ENCODE peak calls at places on chromosomes 7 and 10, in six cellular contexts. One of them, this sample, is unnamed. For H3K27me3 and H3K4me1, the result is how much of the 10 kb centered on the place peaks cover.

GRCh38 chr7:139490130-139490529 is 6.7 kb upstream of the KLRG2 start:
- DNase-seq in aorta: no peak
- DNase-seq in K562: no peak
- DNase-seq in mesendoderm: no peak
- DNase-seq in ovary: no peak
- DNase-seq in body of pancreas: peak
- DNase-seq in this sample: peak

GRCh38 chr10:46226900-46227558 is 59.8 kb upstream of the ANTXRL start:
- DNase-seq in K562: no peak
- DNase-seq in mesendoderm: no peak
- DNase-seq in ovary: no peak
- DNase-seq in body of pancreas: no peak
- DNase-seq in aorta: no peak
- DNase-seq in this sample: no peak

GRCh38 chr10:77267703-77268630 is 369.6 kb downstream of the KCNMA1 start:
- DNase-seq in ovary: no peak
- DNase-seq in aorta: no peak
- DNase-seq in mesendoderm: no peak
- DNase-seq in K562: no peak
- DNase-seq in body of pancreas: no peak
- DNase-seq in this sample: no peak

GRCh38 chr7:124697746-124698145 is 67.8 kb downstream of the GPR37 start:
- DNase-seq in body of pancreas: no peak
- DNase-seq in ovary: no peak
- DNase-seq in mesendoderm: no peak
- DNase-seq in K562: no peak
- DNase-seq in aorta: no peak
- DNase-seq in this sample: no peak

GRCh38 chr10:36880898-36881297 is 244.5 kb upstream of the ANKRD30A start:
- DNase-seq in K562: no peak
- DNase-seq in ovary: no peak
- DNase-seq in mesendoderm: peak
- DNase-seq in body of pancreas: no peak
- DNase-seq in aorta: no peak
- DNase-seq in this sample: peak

GRCh38 chr10:14665304-14665703 is 109.4 kb downstream of the FAM107B start:
- DNase-seq in K562: no peak
- DNase-seq in body of pancreas: peak
- DNase-seq in ovary: no peak
- DNase-seq in mesendoderm: no peak
- DNase-seq in aorta: no peak
- DNase-seq in this sample: no peak

GRCh38 chr10:125208854-125209545 is 48.6 kb upstream of the CTBP2 start:
- DNase-seq in K562: no peak
- DNase-seq in mesendoderm: no peak
- DNase-seq in body of pancreas: no peak
- DNase-seq in aorta: no peak
- DNase-seq in ovary: no peak
- DNase-seq in this sample: no peak

GRCh38 chr10:114262478-114262877 is 23.4 kb downstream of the VWA2 start:
- DNase-seq in K562: no peak
- DNase-seq in ovary: no peak
- DNase-seq in aorta: no peak
- DNase-seq in body of pancreas: no peak
- DNase-seq in mesendoderm: peak
- DNase-seq in this sample: no peak

GRCh38 chr10:64648915-64649314 is 1127.7 kb downstream of the REEP3 start:
- DNase-seq in mesendoderm: peak
- DNase-seq in K562: peak
- DNase-seq in ovary: no peak
- DNase-seq in aorta: no peak
- DNase-seq in body of pancreas: no peak
- DNase-seq in this sample: peak

GRCh38 chr7:141300816-141301215 is 227.0 kb downstream of the TMEM178B start:
- DNase-seq in body of pancreas: no peak
- DNase-seq in mesendoderm: no peak
- DNase-seq in K562: no peak
- DNase-seq in aorta: no peak
- DNase-seq in ovary: no peak
- DNase-seq in this sample: no peak

GRCh38 chr7:151897201-151897711 is 20.3 kb upstream of the PRKAG2 start:
- DNase-seq in mesendoderm: peak
- DNase-seq in K562: no peak
- DNase-seq in ovary: no peak
- DNase-seq in body of pancreas: peak
- DNase-seq in aorta: no peak
- DNase-seq in this sample: peak

GRCh38 chr7:142880886-142881505 is 4.5 kb downstream of the TRPV6 start:
- DNase-seq in aorta: peak
- DNase-seq in mesendoderm: peak
- DNase-seq in K562: peak
- DNase-seq in ovary: no peak
- DNase-seq in body of pancreas: peak
- DNase-seq in this sample: peak

GRCh38 chr10:133335238-133336122 is 1.2 kb downstream of the CALY start:
- DNase-seq in body of pancreas: peak
- DNase-seq in aorta: peak
- DNase-seq in mesendoderm: peak
- DNase-seq in ovary: peak
- DNase-seq in K562: peak
- DNase-seq in this sample: peak

GRCh38 chr7:55549457-55549856 is 22.8 kb downstream of the VOPP1 start:
- DNase-seq in aorta: no peak
- DNase-seq in body of pancreas: no peak
- DNase-seq in mesendoderm: no peak
- DNase-seq in K562: no peak
- DNase-seq in ovary: no peak
- DNase-seq in this sample: no peak

GRCh38 chr10:32150532-32151101 is 94.4 kb upstream of the KIF5B start:
- DNase-seq in K562: no peak
- DNase-seq in body of pancreas: no peak
- DNase-seq in mesendoderm: peak
- DNase-seq in aorta: no peak
- DNase-seq in ovary: no peak
- DNase-seq in this sample: no peak

GRCh38 chr10:97850446-97850845 is 803 bp downstream of the GOLGA7B start:
- DNase-seq in mesendoderm: peak
- DNase-seq in K562: no peak
- DNase-seq in body of pancreas: peak
- DNase-seq in aorta: no peak
- DNase-seq in ovary: no peak
- DNase-seq in this sample: no peak

GRCh38 chr10:61400524-61400923 is 52.7 kb downstream of the TMEM26 start:
- DNase-seq in ovary: no peak
- DNase-seq in mesendoderm: no peak
- DNase-seq in body of pancreas: no peak
- DNase-seq in aorta: no peak
- DNase-seq in K562: no peak
- DNase-seq in this sample: no peak

GRCh38 chr10:101513733-101514132 is 74.3 kb downstream of the POLL start:
- DNase-seq in aorta: no peak
- DNase-seq in mesendoderm: no peak
- DNase-seq in K562: no peak
- DNase-seq in body of pancreas: no peak
- DNase-seq in ovary: no peak
- DNase-seq in this sample: no peak

GRCh38 chr7:23679898-23680416 is at the start of gene FAM221A:
- DNase-seq in K562: no peak
- DNase-seq in ovary: peak
- DNase-seq in body of pancreas: peak
- DNase-seq in mesendoderm: peak
- DNase-seq in aorta: peak
- DNase-seq in this sample: no peak

GRCh38 chr10:33661580-33662269 is 327.3 kb upstream of the NRP1 start:
- DNase-seq in ovary: peak
- DNase-seq in aorta: peak
- DNase-seq in mesendoderm: peak
- DNase-seq in body of pancreas: peak
- DNase-seq in K562: no peak
- DNase-seq in this sample: no peak

GRCh38 chr7:5354460-5355279 is 69.0 kb downstream of the TNRC18 start:
- DNase-seq in aorta: no peak
- DNase-seq in mesendoderm: peak
- DNase-seq in K562: no peak
- DNase-seq in ovary: peak
- DNase-seq in body of pancreas: peak
- DNase-seq in this sample: no peak

GRCh38 chr7:27161214-27161720 is 4.1 kb downstream of the HOXA9 start:
- DNase-seq in K562: no peak
- DNase-seq in mesendoderm: no peak
- DNase-seq in body of pancreas: peak
- DNase-seq in aorta: peak
- DNase-seq in ovary: no peak
- DNase-seq in this sample: peak

GRCh38 chr7:108406474-108406873 is 49.8 kb downstream of the NRCAM start:
- DNase-seq in aorta: no peak
- DNase-seq in body of pancreas: no peak
- DNase-seq in ovary: no peak
- DNase-seq in K562: no peak
- DNase-seq in mesendoderm: no peak
- DNase-seq in this sample: no peak

GRCh38 chr10:132035476-132035875 is 30.3 kb upstream of the JAKMIP3 start:
- DNase-seq in aorta: no peak
- DNase-seq in mesendoderm: no peak
- DNase-seq in K562: no peak
- DNase-seq in ovary: no peak
- DNase-seq in body of pancreas: no peak
- DNase-seq in this sample: no peak

GRCh38 chr10:132036887-132037675 is 28.7 kb upstream of the JAKMIP3 start:
- DNase-seq in K562: no peak
- DNase-seq in aorta: no peak
- DNase-seq in mesendoderm: peak
- DNase-seq in body of pancreas: no peak
- DNase-seq in ovary: no peak
- DNase-seq in this sample: no peak

GRCh38 chr10:132039371-132039770 is 26.4 kb upstream of the JAKMIP3 start:
- DNase-seq in ovary: no peak
- DNase-seq in aorta: no peak
- DNase-seq in mesendoderm: no peak
- DNase-seq in K562: no peak
- DNase-seq in body of pancreas: no peak
- DNase-seq in this sample: no peak

GRCh38 chr10:132036153-132036886 is 29.4 kb upstream of the JAKMIP3 start:
- DNase-seq in mesendoderm: peak
- DNase-seq in aorta: no peak
- DNase-seq in K562: no peak
- DNase-seq in body of pancreas: no peak
- DNase-seq in ovary: peak
- DNase-seq in this sample: no peak

DNA sequence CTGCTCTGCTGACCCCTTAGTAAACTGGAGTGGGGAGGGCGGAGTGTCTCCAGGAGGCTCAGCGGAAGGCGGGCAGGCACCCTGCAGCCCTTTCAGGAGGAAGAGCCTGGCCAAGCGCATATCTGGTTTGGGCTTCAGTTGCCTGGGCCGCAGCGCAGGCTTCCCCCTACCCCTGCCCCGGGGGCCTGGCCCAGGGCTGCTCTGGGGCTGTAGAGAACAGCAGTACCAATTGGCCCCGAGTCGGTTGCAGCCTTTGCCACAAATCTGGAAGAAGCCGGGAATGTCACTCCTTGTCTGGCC is 28.1 kb upstream of the JAKMIP3 start:
- DNase-seq in ovary: no peak
- DNase-seq in aorta: no peak
- DNase-seq in body of pancreas: no peak
- DNase-seq in K562: no peak
- DNase-seq in mesendoderm: peak
- DNase-seq in this sample: no peak
- H3K27me3 ChIP-seq in ovary: under half
- H3K27me3 ChIP-seq in aorta: under half
- H3K27me3 ChIP-seq in body of pancreas: under half
- H3K27me3 ChIP-seq in K562: half or more
- H3K27me3 ChIP-seq in mesendoderm: under half
- H3K27me3 ChIP-seq in this sample: under half

DNA sequence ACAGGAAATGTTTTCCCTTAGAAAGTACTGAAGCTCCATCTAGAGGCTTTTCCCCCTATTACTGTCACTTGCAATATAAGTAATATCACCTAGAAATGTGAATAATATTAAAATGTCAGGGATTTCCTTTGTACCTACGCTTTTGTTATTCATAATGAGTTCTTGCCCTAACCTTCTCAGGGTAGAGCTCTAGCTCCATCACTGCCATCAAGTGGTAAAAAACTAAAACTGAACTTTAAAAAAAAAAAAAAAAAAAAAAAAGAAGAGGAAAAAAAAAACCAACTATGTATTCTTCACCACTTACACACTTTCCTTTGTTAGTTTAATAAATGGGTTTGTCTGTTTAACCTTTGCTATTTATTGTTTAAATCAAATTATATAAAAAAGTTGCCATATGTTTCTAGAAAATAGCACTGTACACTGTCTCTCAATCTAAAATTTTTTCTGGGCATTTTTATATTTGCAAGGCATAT is 49.9 kb downstream of the DNAJC1 start:
- DNase-seq in aorta: no peak
- DNase-seq in body of pancreas: no peak
- DNase-seq in mesendoderm: peak
- DNase-seq in K562: peak
- DNase-seq in ovary: no peak
- DNase-seq in this sample: no peak
- H3K4me3 ChIP-seq in aorta: no peak
- H3K4me3 ChIP-seq in body of pancreas: no peak
- H3K4me3 ChIP-seq in mesendoderm: no peak
- H3K4me3 ChIP-seq in K562: no peak
- H3K4me3 ChIP-seq in ovary: no peak
- H3K4me3 ChIP-seq in this sample: no peak

DNA sequence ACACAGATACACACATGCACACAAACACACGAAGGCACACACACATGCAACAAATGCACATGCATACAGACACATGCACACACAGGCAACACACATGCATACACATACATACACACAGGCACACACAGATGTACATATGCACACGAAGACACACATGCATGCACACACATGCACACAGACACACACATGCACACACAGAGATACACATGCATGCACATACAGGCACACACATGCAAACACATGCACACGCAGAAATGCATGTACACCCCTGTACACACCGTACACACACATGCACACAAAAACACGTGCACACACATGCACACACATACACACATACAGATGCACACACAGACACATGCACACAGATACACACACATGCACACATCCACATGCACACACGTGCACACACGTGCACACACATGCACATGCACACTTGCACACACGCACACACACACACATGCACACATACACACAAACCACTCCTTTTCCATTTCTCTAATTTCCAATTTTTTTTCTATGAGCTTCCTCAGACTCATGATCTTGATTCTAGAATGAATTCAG is 63.3 kb upstream of the CCZ1B start:
- DNase-seq in K562: no peak
- DNase-seq in ovary: no peak
- DNase-seq in aorta: no peak
- DNase-seq in body of pancreas: no peak
- DNase-seq in mesendoderm: no peak
- DNase-seq in this sample: no peak
- H3K4me1 ChIP-seq in K562: under half
- H3K4me1 ChIP-seq in ovary: under half
- H3K4me1 ChIP-seq in aorta: under half
- H3K4me1 ChIP-seq in body of pancreas: under half
- H3K4me1 ChIP-seq in mesendoderm: under half
- H3K4me1 ChIP-seq in this sample: under half

GRCh38 chr10:8042864-8043568 is 11.5 kb upstream of the GATA3 start:
- DNase-seq in mesendoderm: peak
- DNase-seq in aorta: peak
- DNase-seq in body of pancreas: no peak
- DNase-seq in K562: no peak
- DNase-seq in ovary: no peak
- DNase-seq in this sample: no peak
- H3K27me3 ChIP-seq in mesendoderm: under half
- H3K27me3 ChIP-seq in aorta: under half
- H3K27me3 ChIP-seq in body of pancreas: half or more
- H3K27me3 ChIP-seq in K562: half or more
- H3K27me3 ChIP-seq in ovary: under half
- H3K27me3 ChIP-seq in this sample: under half

This sample was measured in HAP-1.